ENCODE peak calls at places on chromosomes 16 and 17, in nine cellular contexts. A, Z, L, E, O, H, I, J and V are unnamed samples.

GRCh38 chr16:89798832-89799370 is 17.5 kb downstream of the FANCA start:
- DNase-seq in H (no peak), Z (no peak), J (no peak), O (no peak), L (no peak), I (no peak), E (no peak), A (peak; percentile 23), V (no peak)

GRCh38 chr17:67999291-67999911 is 3.1 kb upstream of the C17orf58 start:
- DNase-seq in I (no peak), E (no peak), J (peak; percentile 79), Z (no peak), A (no peak), H (no peak), L (no peak), O (no peak), V (no peak)

GRCh38 chr17:4232168-4232813 is 31.5 kb downstream of the ANKFY1 start:
- DNase-seq in J (peak; percentile 75), L (no peak), I (no peak), O (no peak), H (no peak), A (no peak), E (peak; percentile 38), Z (no peak), V (no peak)

GRCh38 chr17:1649844-1650409 is at the start of gene RILP:
- DNase-seq in O (peak; percentile 83), I (no peak), A (peak; percentile 97), Z (peak; percentile 91), J (peak; percentile 64), E (no peak), L (no peak), H (no peak), V (no peak)

GRCh38 chr17:81398855-81399451 is 3.7 kb downstream of the BAHCC1 start:
- DNase-seq in E (no peak), H (no peak), I (no peak), A (no peak), L (no peak), O (peak; percentile 43), Z (no peak), J (no peak), V (no peak)

GRCh38 chr16:20004931-20005330 is 68.8 kb downstream of the GPR139 start:
- DNase-seq in E (no peak), O (no peak), H (no peak), J (no peak), A (no peak), L (no peak), Z (no peak), I (no peak), V (no peak)

GRCh38 chr17:27319536-27320221 is 25.8 kb downstream of the WSB1 start:
- DNase-seq in I (no peak), L (no peak), J (no peak), E (peak; percentile 39), Z (peak; percentile 72), O (peak; percentile 90), A (peak; percentile 83), H (no peak), V (peak; percentile 27)

GRCh38 chr17:75601057-75601987 is 13.7 kb downstream of the MYO15B start:
- DNase-seq in O (peak; percentile 47), J (peak; percentile 29), H (peak; percentile 44), L (peak; percentile 22), I (peak; percentile 55), E (no peak), A (peak; percentile 77), Z (no peak), V (no peak)

GRCh38 chr17:72618018-72618509 is 474.4 kb downstream of the SLC39A11 start:
- DNase-seq in O (no peak), J (peak; percentile 44), H (no peak), E (no peak), A (no peak), Z (peak; percentile 82), L (no peak), I (no peak), V (no peak)

GRCh38 chr17:17073006-17073626 is 30.9 kb downstream of the MPRIP start:
- DNase-seq in L (no peak), A (no peak), J (no peak), O (no peak), H (no peak), Z (no peak), E (no peak), I (no peak), V (no peak)

GRCh38 chr17:78416791-78417530 is 38.5 kb downstream of the PGS1 start:
- DNase-seq in O (no peak), Z (no peak), H (no peak), A (peak; percentile 47), L (no peak), J (no peak), I (no peak), E (no peak), V (no peak)

GRCh38 chr17:44933824-44934744 is 13.5 kb downstream of the KIF18B start:
- DNase-seq in J (no peak), E (no peak), A (no peak), H (no peak), L (no peak), Z (no peak), O (no peak), I (no peak), V (no peak)

GRCh38 chr17:6435968-6436367 is 1.0 kb upstream of the AIPL1 start:
- DNase-seq in O (peak; percentile 79), H (peak; percentile 32), J (peak; percentile 52), Z (no peak), I (peak; percentile 55), L (peak; percentile 19), A (peak; percentile 80), E (peak; percentile 38), V (peak; percentile 28)

GRCh38 chr16:54937673-54938350 is 7.1 kb downstream of the IRX5 start:
- DNase-seq in Z (no peak), A (no peak), J (no peak), L (no peak), H (no peak), I (no peak), O (no peak), E (peak; percentile 14), V (no peak)

GRCh38 chr17:46877466-46877865 is 26.1 kb downstream of the WNT9B start:
- DNase-seq in I (no peak), Z (no peak), J (no peak), H (no peak), L (no peak), A (peak; percentile 43), O (peak; percentile 1), E (no peak), V (no peak)

GRCh38 chr16:85592700-85593502 is 20.2 kb upstream of the GSE1 start:
- DNase-seq in L (no peak), O (no peak), A (peak; percentile 47), J (peak; percentile 5), H (no peak), I (no peak), E (no peak), Z (no peak), V (no peak)

GRCh38 chr16:14003119-14003570 is 68.0 kb upstream of the MRTFB start:
- DNase-seq in J (peak; percentile 87), I (no peak), A (peak; percentile 50), L (no peak), Z (peak; percentile 63), H (no peak), E (peak; percentile 42), O (peak; percentile 49), V (peak; percentile 54)

GRCh38 chr17:42361781-42362186 is 26.5 kb downstream of the STAT3 start:
- DNase-seq in O (peak; percentile 44), J (no peak), I (peak; percentile 34), Z (no peak), H (peak; percentile 22), E (no peak), A (peak; percentile 55), L (no peak), V (no peak)

GRCh38 chr16:66740010-66740409 is 11.4 kb downstream of the DYNC1LI2 start:
- DNase-seq in J (no peak), L (no peak), Z (no peak), O (peak; percentile 27), H (no peak), E (no peak), A (peak; percentile 39), I (no peak), V (no peak)

GRCh38 chr16:87363771-87364476 is 19.7 kb downstream of the FBXO31 start:
- DNase-seq in J (no peak), L (no peak), A (peak; percentile 82), Z (no peak), I (no peak), O (peak; percentile 96), H (no peak), E (no peak), V (no peak)

GRCh38 chr16:75433732-75434413 is 570 bp upstream of the CFDP1 start:
- DNase-seq in H (peak; percentile 55), Z (peak; percentile 80), I (no peak), J (peak; percentile 93), O (peak; percentile 88), A (peak; percentile 90), E (peak; percentile 80), L (no peak), V (peak; percentile 80)

GRCh38 chr17:15161395-15161794 is 103.7 kb downstream of the PMP22 start:
- DNase-seq in H (no peak), A (no peak), E (no peak), Z (no peak), O (no peak), I (no peak), L (no peak), J (no peak), V (no peak)

GRCh38 chr17:42133461-42134041 is 10.9 kb downstream of the HSPB9 start:
- DNase-seq in E (no peak), A (no peak), H (no peak), L (no peak), I (peak; percentile 38), O (no peak), J (peak; percentile 27), Z (no peak), V (no peak)

GRCh38 chr16:86930001-86930400 is 351.7 kb downstream of the FOXL1 start:
- DNase-seq in J (no peak), E (no peak), O (no peak), L (no peak), A (no peak), Z (no peak), H (no peak), I (no peak), V (no peak)

GRCh38 chr16:13429411-13429810 is 490.5 kb upstream of the ERCC4 start:
- DNase-seq in E (peak; percentile 13), J (no peak), O (no peak), A (no peak), L (no peak), I (no peak), Z (no peak), H (no peak), V (no peak)

GRCh38 chr17:77455111-77455877 is 314.5 kb downstream of the SEC14L1 start:
- DNase-seq in J (no peak), H (no peak), L (no peak), A (no peak), O (no peak), E (no peak), Z (no peak), I (no peak), V (no peak)

GRCh38 chr17:40956401-40957254 is 10.1 kb downstream of the KRT39 start:
- DNase-seq in E (peak; percentile 71), I (no peak), A (no peak), L (no peak), O (no peak), J (peak; percentile 100), Z (no peak), H (no peak), V (no peak)

GRCh38 chr17:62807812-62808575 is at the start of gene MARCHF10:
- DNase-seq in O (no peak), I (peak; percentile 16), E (no peak), H (no peak), A (no peak), L (no peak), J (no peak), Z (peak; percentile 54), V (no peak)